ENCODE peak calls at places on chromosomes 2 and 18, in four cellular contexts. J, Y, X and N are unnamed samples.

GRCh38 chr2:169767243-169767888 is 31.3 kb upstream of the SSB start:
- DNase-seq in J (peak), Y (peak), X (peak), N (peak)

GRCh38 chr2:224099846-224100643 is 61.0 kb upstream of the SERPINE2 start:
- DNase-seq in J (no peak), Y (no peak), X (no peak), N (no peak)

GRCh38 chr2:48694143-48694542 is 61.4 kb downstream of the LHCGR start:
- DNase-seq in J (no peak), Y (no peak), X (peak), N (no peak)

GRCh38 chr2:158507679-158508078 is 50.9 kb downstream of the PKP4 start:
- DNase-seq in J (no peak), Y (no peak), X (peak), N (no peak)

GRCh38 chr2:28649481-28650260 is 102.0 kb upstream of the PPP1CB start:
- DNase-seq in J (no peak), Y (peak), X (no peak), N (peak)

GRCh38 chr2:53509827-53510785 is 257.5 kb upstream of the CHAC2 start:
- DNase-seq in J (no peak), Y (no peak), X (no peak), N (no peak)

GRCh38 chr18:10015288-10015701 is 101.5 kb downstream of the VAPA start:
- DNase-seq in J (no peak), Y (no peak), X (peak), N (no peak)

GRCh38 chr2:81467096-81467495 is 1162.5 kb upstream of the LRRTM1 start:
- DNase-seq in J (no peak), Y (no peak), X (no peak), N (no peak)

GRCh38 chr2:237201461-237202287 is 116.0 kb downstream of the COPS8 start:
- DNase-seq in J (no peak), Y (peak), X (peak), N (peak)

GRCh38 chr2:126877861-126878565 is 20.7 kb upstream of the TEX51 start:
- DNase-seq in J (no peak), Y (no peak), X (no peak), N (no peak)

GRCh38 chr2:71244302-71244660 is 17.4 kb upstream of the PAIP2B start:
- DNase-seq in J (no peak), Y (no peak), X (no peak), N (no peak)

GRCh38 chr18:58882681-58883080 is 18.0 kb downstream of the ZNF532 start:
- DNase-seq in J (no peak), Y (no peak), X (no peak), N (no peak)

GRCh38 chr2:45627911-45628310 is 16.8 kb upstream of the SRBD1 start:
- DNase-seq in J (no peak), Y (no peak), X (peak), N (no peak)

GRCh38 chr18:70453058-70453775 is 164.4 kb downstream of the SOCS6 start:
- DNase-seq in J (no peak), Y (no peak), X (no peak), N (no peak)

GRCh38 chr2:152648336-152648735 is 68.9 kb downstream of the PRPF40A start:
- DNase-seq in J (no peak), Y (no peak), X (peak), N (no peak)

GRCh38 chr2:219851169-219851568 is 223.7 kb downstream of the SLC4A3 start:
- DNase-seq in J (no peak), Y (no peak), X (no peak), N (no peak)

GRCh38 chr2:26462100-26462499 is 15.8 kb downstream of the OTOF start:
- DNase-seq in J (no peak), Y (no peak), X (no peak), N (no peak)

GRCh38 chr2:26458365-26459042 is 19.4 kb downstream of the OTOF start:
- DNase-seq in J (no peak), Y (no peak), X (no peak), N (no peak)

GRCh38 chr2:26460613-26461031 is 17.3 kb downstream of the OTOF start:
- DNase-seq in J (no peak), Y (no peak), X (no peak), N (no peak)

GRCh38 chr2:26461601-26462023 is 16.3 kb downstream of the OTOF start:
- DNase-seq in J (no peak), Y (no peak), X (no peak), N (no peak)

DNA sequence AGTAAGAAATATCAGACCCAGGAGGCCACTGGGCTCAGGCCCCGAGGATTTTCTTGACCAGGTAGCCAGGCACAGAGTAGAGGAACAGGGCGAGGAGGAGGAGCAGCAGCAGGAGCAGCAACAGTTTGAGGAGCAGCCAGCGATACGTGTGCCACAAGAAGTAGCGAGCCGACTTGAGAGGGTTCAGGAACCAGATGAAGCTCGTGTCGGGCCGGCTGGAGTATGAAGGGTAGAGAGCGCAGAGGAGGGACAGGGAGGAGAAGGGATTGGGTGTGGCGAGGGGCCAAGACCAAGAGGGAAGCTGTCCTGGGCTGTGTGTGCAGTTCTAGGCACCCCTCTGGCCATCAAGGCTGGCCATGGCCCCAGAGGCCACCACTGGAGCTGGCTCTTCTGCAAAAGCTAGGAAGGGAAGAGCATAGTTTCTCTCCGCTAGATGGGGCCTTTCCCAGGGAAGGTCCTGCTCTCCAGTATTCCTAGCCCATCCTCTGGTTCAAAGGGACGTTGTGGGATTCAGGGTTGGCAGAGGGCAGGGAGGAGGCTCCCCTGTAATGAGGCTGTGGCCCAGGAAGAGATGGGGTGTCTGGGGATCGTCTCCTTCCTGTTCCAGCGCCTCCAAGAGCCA is 17.8 kb downstream of the OTOF start:
- DNase-seq in J (no peak), Y (no peak), X (no peak), N (no peak)
- TF ChIP-seq CTCF in J (no peak), Y (no peak), X (peak), N (no peak)

GRCh38 chr18:48615566-48616401 is 77.0 kb downstream of the CTIF start:
- DNase-seq in J (no peak), Y (no peak), X (no peak), N (no peak)
- TF ChIP-seq CTCF in J (no peak), Y (no peak), X (no peak), N (no peak)

GRCh38 chr2:177552414-177553175 is 160.0 kb downstream of the AGPS start:
- DNase-seq in J (peak), Y (peak), X (peak), N (peak)
- TF ChIP-seq CTCF in J (no peak), Y (no peak), X (no peak), N (no peak)

GRCh38 chr2:153819501-153819900 is 52.2 kb upstream of the GALNT13 start:
- DNase-seq in J (no peak), Y (no peak), X (no peak), N (no peak)
- TF ChIP-seq CTCF in J (no peak), Y (no peak), X (no peak), N (peak)

DNA sequence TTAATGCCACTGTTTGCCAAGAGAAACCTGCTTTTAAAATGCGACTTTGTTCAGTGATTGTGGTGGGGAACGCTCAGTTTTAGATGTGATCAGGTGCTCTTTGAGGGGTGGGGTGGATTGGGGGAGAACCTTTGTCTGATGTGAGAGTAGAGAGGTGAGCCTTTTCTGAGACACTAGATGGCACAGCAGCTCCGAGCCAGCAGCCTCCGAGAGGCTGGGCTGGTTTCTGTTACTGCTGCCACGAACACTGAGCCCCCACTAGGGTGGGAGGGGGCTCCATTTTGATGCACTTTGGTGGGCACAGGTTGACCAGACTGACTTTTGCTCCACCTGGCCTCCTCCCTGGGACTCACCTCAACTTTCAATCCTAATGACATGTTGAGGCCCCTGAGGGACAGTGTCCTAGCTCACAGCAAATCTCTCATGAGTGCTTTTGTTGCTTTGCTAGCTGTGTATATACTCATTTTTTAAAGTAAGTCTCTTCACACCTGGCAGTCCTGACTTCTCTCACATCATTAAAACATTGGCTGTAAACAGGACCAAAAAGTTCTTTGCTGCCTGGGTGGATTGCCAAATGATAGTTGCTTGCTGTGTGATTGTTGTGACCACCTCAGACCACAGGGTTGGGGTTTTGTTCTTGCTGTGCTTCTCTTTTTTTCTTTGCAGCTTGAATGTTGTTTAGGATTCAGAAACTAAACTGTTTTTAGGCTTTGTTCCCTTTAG is 98.2 kb upstream of the MAP3K20 start:
- DNase-seq in J (no peak), Y (no peak), X (no peak), N (no peak)
- TF ChIP-seq CTCF in J (no peak), Y (no peak), X (peak), N (no peak)

GRCh38 chr18:65954372-65954771 is 203.6 kb downstream of the CDH7 start:
- DNase-seq in J (no peak), Y (no peak), X (no peak), N (no peak)

DNA sequence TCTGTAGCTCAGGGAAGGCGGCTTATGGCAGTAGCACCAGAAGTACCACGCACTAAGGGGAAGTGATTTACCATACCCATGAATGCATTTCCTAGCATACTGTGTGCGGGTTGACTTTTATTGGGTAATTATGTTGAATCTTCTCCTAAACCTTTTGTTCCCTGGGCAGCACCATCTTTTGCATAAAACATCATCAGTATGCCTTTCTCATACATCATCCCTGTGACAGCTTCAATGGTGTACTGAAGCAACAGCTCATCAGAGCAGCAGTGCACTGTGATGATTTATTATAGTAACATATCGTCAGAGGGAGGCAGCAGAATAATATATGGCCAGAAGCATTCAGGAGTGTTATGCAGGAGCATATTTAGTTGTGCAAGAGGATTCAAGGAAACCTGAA is 204.9 kb downstream of the CDH7 start:
- DNase-seq in J (no peak), Y (no peak), X (no peak), N (no peak)
- TF ChIP-seq CTCF in J (no peak), Y (no peak), X (no peak), N (no peak)

GRCh38 chr2:27085670-27086089 is 892 bp upstream of the KHK start:
- DNase-seq in J (no peak), Y (peak), X (peak), N (no peak)
- TF ChIP-seq CTCF in J (no peak), Y (peak), X (peak), N (peak)